ENCODE peak calls at places on chromosomes 1 and 21, in five cellular contexts. V is activated CD8-positive, alpha-beta memory T cell treated with anti-CD3 and anti-CD28 coated beads for 1 hour; P is neural progenitor cell; S is GM23338; Y is astrocyte of the spinal cord. J is an unnamed sample.

GRCh38 chr1:41656088-41656487 is 171.6 kb upstream of the EDN2 start:
- DNase-seq in V (no peak), P (no peak), S (no peak), Y (no peak), J (no peak)

GRCh38 chr1:4176841-4177240 is 276.8 kb upstream of the C1orf174 start:
- DNase-seq in V (no peak), P (no peak), S (no peak), Y (no peak), J (no peak)

GRCh38 chr1:22327411-22327810 is 124.2 kb upstream of the ZBTB40 start:
- DNase-seq in V (no peak), P (no peak), S (no peak), Y (no peak), J (peak; percentile 8)

GRCh38 chr1:1599030-1599916 is 662 bp downstream of the FNDC10 start:
- DNase-seq in V (no peak), P (peak; percentile 78), S (peak; percentile 78), Y (no peak), J (peak; percentile 70)

GRCh38 chr1:71738256-71738655 is 544.1 kb downstream of the NEGR1 start:
- DNase-seq in V (no peak), P (no peak), S (no peak), Y (no peak), J (no peak)

GRCh38 chr1:26079178-26079563 is 11.7 kb upstream of the TRIM63 start:
- DNase-seq in V (no peak), P (no peak), S (peak; percentile 28), Y (no peak), J (no peak)

GRCh38 chr1:95096218-95096841 is 20.8 kb upstream of the TLCD4 start:
- DNase-seq in V (no peak), P (no peak), S (no peak), Y (no peak), J (no peak)

GRCh38 chr1:94927405-94928175 is 680 bp upstream of the CNN3 start:
- DNase-seq in V (no peak), P (peak; percentile 83), S (peak; percentile 82), Y (peak; percentile 70), J (peak; percentile 81)

GRCh38 chr1:87279201-87279860 is 49.3 kb upstream of the LMO4 start:
- DNase-seq in V (no peak), P (no peak), S (no peak), Y (no peak), J (no peak)

GRCh38 chr21:44533121-44533890 is 6.7 kb downstream of the KRTAP10-1 start:
- DNase-seq in V (no peak), P (no peak), S (no peak), Y (no peak), J (no peak)

GRCh38 chr21:44013380-44014088 is 1.4 kb downstream of the TRAPPC10 start:
- DNase-seq in V (no peak), P (no peak), S (peak; percentile 34), Y (no peak), J (no peak)